ENCODE peak calls at places on chromosomes 12 and 14, in seven cellular contexts. K, O, N, Y, M, R and P are unnamed samples.

GRCh38 chr12:26156201-26156871 is 31.5 kb upstream of the BHLHE41 start:
- DNase-seq in K (no peak), O (no peak), N (no peak), Y (no peak), M (no peak), R (no peak), P (no peak)

GRCh38 chr12:6354539-6355393 is 12.9 kb upstream of the TNFRSF1A start:
- DNase-seq in K (no peak), O (no peak), N (no peak), Y (no peak), M (no peak), R (no peak), P (no peak)

GRCh38 chr12:80838708-80839107 is 99.0 kb downstream of the LIN7A start:
- DNase-seq in K (no peak), O (no peak), N (peak; percentile 44), Y (peak; percentile 45), M (no peak), R (peak; percentile 11), P (no peak)

GRCh38 chr14:95290769-95291440 is 28.8 kb downstream of the CLMN start:
- DNase-seq in K (no peak), O (no peak), N (no peak), Y (peak; percentile 41), M (no peak), R (no peak), P (peak; percentile 64)

GRCh38 chr14:76050797-76051392 is 65.3 kb downstream of the IFT43 start:
- DNase-seq in K (no peak), O (peak; percentile 23), N (peak; percentile 63), Y (peak; percentile 41), M (no peak), R (peak; percentile 72), P (no peak)

GRCh38 chr12:58803893-58804292 is 116.4 kb downstream of the LRIG3 start:
- DNase-seq in K (no peak), O (no peak), N (no peak), Y (no peak), M (no peak), R (peak; percentile 85), P (no peak)

GRCh38 chr12:108641446-108642268 is 8.0 kb upstream of the SELPLG start:
- DNase-seq in K (peak; percentile 51), O (no peak), N (no peak), Y (no peak), M (no peak), R (no peak), P (no peak)

GRCh38 chr12:127809236-127809635 is 457.7 kb upstream of the TMEM132C start:
- DNase-seq in K (no peak), O (no peak), N (no peak), Y (no peak), M (no peak), R (peak; percentile 92), P (no peak)

GRCh38 chr12:10241781-10242180 is 29.1 kb downstream of the GABARAPL1 start:
- DNase-seq in K (no peak), O (no peak), N (no peak), Y (no peak), M (no peak), R (no peak), P (no peak)

GRCh38 chr12:104643921-104644669 is 187.3 kb downstream of the CHST11 start:
- DNase-seq in K (peak; percentile 59), O (no peak), N (no peak), Y (no peak), M (peak; percentile 70), R (no peak), P (peak; percentile 31)

GRCh38 chr12:95532851-95533250 is 18.4 kb downstream of the USP44 start:
- DNase-seq in K (no peak), O (no peak), N (no peak), Y (no peak), M (no peak), R (peak; percentile 81), P (no peak)

GRCh38 chr14:69703047-69704046 is 63.6 kb upstream of the SRSF5 start:
- DNase-seq in K (no peak), O (no peak), N (no peak), Y (no peak), M (no peak), R (no peak), P (no peak)

GRCh38 chr14:67490201-67490600 is 1.7 kb upstream of the TMEM229B start:
- DNase-seq in K (no peak), O (no peak), N (no peak), Y (no peak), M (no peak), R (no peak), P (no peak)

GRCh38 chr14:74217672-74218448 is 21.4 kb upstream of the VSX2 start:
- DNase-seq in K (peak; percentile 89), O (peak; percentile 6), N (peak; percentile 80), Y (peak; percentile 70), M (peak; percentile 60), R (peak; percentile 81), P (peak; percentile 63)

GRCh38 chr14:36518586-36519430 is 1.2 kb downstream of the NKX2-1 start:
- DNase-seq in K (no peak), O (no peak), N (no peak), Y (no peak), M (no peak), R (no peak), P (no peak)

GRCh38 chr12:27969901-27970390 is 2.6 kb downstream of the PTHLH start:
- DNase-seq in K (peak; percentile 76), O (no peak), N (peak; percentile 75), Y (peak; percentile 41), M (peak; percentile 44), R (peak; percentile 82), P (peak; percentile 37)

GRCh38 chr12:59660921-59661597 is 65.2 kb downstream of the SLC16A7 start:
- DNase-seq in K (no peak), O (no peak), N (no peak), Y (no peak), M (no peak), R (no peak), P (no peak)

GRCh38 chr12:2902287-2902880 is 11.7 kb downstream of the TULP3 start:
- DNase-seq in K (peak; percentile 79), O (peak; percentile 40), N (peak; percentile 58), Y (peak; percentile 50), M (no peak), R (peak; percentile 4), P (no peak)

GRCh38 chr12:69173358-69173757 is 66.0 kb upstream of the CPSF6 start:
- DNase-seq in K (no peak), O (no peak), N (peak; percentile 42), Y (no peak), M (no peak), R (no peak), P (no peak)

GRCh38 chr14:93967637-93968250 is 8.6 kb downstream of the ASB2 start:
- DNase-seq in K (no peak), O (no peak), N (no peak), Y (no peak), M (no peak), R (no peak), P (no peak)

GRCh38 chr14:90639641-90640040 is 176.6 kb downstream of the TTC7B start:
- DNase-seq in K (no peak), O (no peak), N (no peak), Y (no peak), M (no peak), R (no peak), P (no peak)

GRCh38 chr14:90641111-90642010 is 174.9 kb downstream of the TTC7B start:
- DNase-seq in K (no peak), O (no peak), N (peak; percentile 44), Y (no peak), M (no peak), R (no peak), P (no peak)

GRCh38 chr14:90644882-90645281 is 171.3 kb downstream of the TTC7B start:
- DNase-seq in K (peak; percentile 76), O (no peak), N (no peak), Y (no peak), M (no peak), R (peak; percentile 71), P (peak; percentile 54)

GRCh38 chr14:90643982-90644510 is 172.2 kb downstream of the TTC7B start:
- DNase-seq in K (no peak), O (no peak), N (no peak), Y (no peak), M (no peak), R (no peak), P (no peak)

DNA sequence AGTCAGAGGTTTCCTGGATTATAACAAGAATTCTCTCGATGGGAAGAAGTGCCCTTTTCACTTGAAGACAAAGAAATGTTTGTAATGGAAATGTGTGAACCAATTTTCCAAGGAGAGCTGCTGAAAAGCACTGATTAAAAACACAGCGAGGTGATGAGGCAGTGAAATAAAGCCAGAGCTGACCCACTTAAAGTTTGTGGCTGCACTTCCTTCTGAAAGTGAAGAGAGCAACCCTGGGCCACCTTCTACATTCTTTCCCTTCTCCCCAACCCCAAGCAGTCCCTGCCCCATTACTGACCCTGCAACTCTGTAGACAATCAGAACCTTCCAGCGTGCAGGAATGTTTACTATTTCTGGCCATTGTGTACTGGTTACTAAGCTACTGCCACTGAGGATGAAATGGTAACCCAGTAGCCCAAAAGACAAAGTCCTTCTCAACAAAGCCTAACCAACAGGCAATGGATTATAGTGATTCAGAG is 174.0 kb downstream of the TTC7B start:
- DNase-seq in K (no peak), O (no peak), N (peak; percentile 68), Y (no peak), M (no peak), R (no peak), P (no peak)
- H3K27ac ChIP-seq in K (no peak overlapping the region), O (peak overlapping the region; percentile 90), N (peak overlapping the region; percentile 64), Y (no peak overlapping the region), M (no peak overlapping the region), R (no peak overlapping the region), P (peak overlapping the region; percentile 66)

DNA sequence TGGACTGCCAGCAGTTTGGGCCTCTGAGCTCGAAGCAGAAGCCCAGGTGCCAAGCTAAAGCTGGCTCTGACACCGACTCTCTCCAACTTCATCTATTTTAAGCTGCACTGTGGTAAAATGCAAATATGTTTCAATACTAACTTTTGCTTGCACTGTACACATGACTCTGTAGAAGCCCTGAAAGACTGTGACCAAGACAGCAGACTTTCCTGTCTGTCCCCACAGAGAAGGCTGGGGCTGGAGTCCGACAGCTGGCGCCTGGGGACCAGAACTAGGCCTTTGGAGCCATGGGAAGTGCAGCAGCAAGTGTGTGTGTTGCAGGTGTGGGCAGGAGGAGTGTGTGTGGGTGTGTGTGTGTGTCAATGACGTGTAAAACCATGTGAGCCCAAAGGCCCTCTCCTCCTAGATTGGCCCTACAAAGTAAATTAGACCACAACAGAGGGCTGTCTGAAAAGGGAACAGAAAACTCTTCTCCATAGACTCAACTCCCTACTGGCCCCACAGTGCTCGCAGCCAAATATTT is 16.4 kb upstream of the RAB35 start:
- DNase-seq in K (no peak), O (no peak), N (no peak), Y (no peak), M (no peak), R (no peak), P (no peak)
- H3K27ac ChIP-seq in K (peak overlapping the region; percentile 12), O (no peak overlapping the region), N (no peak overlapping the region), Y (no peak overlapping the region), M (no peak overlapping the region), R (no peak overlapping the region), P (peak overlapping the region; percentile 73)

GRCh38 chr12:54566792-54567191 is 17.4 kb downstream of the PDE1B start:
- DNase-seq in K (no peak), O (no peak), N (no peak), Y (no peak), M (no peak), R (no peak), P (no peak)
- H3K27ac ChIP-seq in K (no peak overlapping the region), O (peak overlapping the region; percentile 52), N (no peak overlapping the region), Y (no peak overlapping the region), M (no peak overlapping the region), R (no peak overlapping the region), P (no peak overlapping the region)

DNA sequence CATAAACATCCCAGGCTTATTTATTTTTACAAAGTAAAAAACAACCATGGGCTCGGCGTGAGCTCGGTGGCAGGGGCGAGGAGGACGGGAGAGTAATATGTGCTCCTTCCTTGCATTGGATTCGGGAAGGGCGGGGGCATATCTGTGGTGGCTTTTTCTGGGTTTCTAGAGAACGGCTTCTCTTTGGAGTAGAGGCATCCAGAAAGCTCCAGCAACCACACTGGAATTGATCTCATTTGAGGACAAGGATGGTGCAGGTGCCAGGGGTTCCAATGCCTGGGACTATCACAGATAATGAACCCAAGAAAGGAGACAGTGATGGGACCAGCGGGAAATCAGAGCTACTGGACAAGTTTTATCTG is 18.9 kb downstream of the ADGRD1 start:
- DNase-seq in K (no peak), O (no peak), N (no peak), Y (no peak), M (no peak), R (no peak), P (no peak)
- H3K27ac ChIP-seq in K (peak overlapping the region; percentile 64), O (no peak overlapping the region), N (no peak overlapping the region), Y (no peak overlapping the region), M (no peak overlapping the region), R (no peak overlapping the region), P (peak overlapping the region; percentile 68)